ENCODE peak calls at places on chromosomes 11 and 22, in five cellular contexts. W, Z, S, R and O are unnamed samples.

GRCh38 chr11:117903505-117904382 is 25.5 kb downstream of the TMPRSS13 start:
- DNase-seq in W (no peak), Z (no peak), S (no peak), R (no peak), O (no peak)

GRCh38 chr22:38861170-38861874 is 10.7 kb downstream of the CBX6 start:
- DNase-seq in W (no peak), Z (no peak), S (no peak), R (no peak), O (no peak)

GRCh38 chr11:57735655-57736298 is 5.5 kb upstream of the SELENOH start:
- DNase-seq in W (no peak), Z (no peak), S (no peak), R (no peak), O (no peak)

GRCh38 chr22:49979587-49980264 is 19.2 kb downstream of the PIM3 start:
- DNase-seq in W (no peak), Z (no peak), S (no peak), R (no peak), O (no peak)

GRCh38 chr22:16601437-16602223 is 9.0 kb upstream of the CCT8L2 start:
- DNase-seq in W (peak), Z (no peak), S (no peak), R (no peak), O (no peak)

GRCh38 chr11:17077240-17077519 is 287 bp downstream of the RPS13 start:
- DNase-seq in W (no peak), Z (no peak), S (no peak), R (no peak), O (no peak)

GRCh38 chr22:50308597-50308935 is 1.1 kb upstream of the PLXNB2 start:
- DNase-seq in W (peak), Z (no peak), S (peak), R (no peak), O (no peak)

GRCh38 chr11:48012051-48012391 is 31.7 kb downstream of the PTPRJ start:
- DNase-seq in W (no peak), Z (no peak), S (no peak), R (no peak), O (no peak)

GRCh38 chr22:44576311-44577260 is 78.6 kb upstream of the RTL6 start:
- DNase-seq in W (no peak), Z (no peak), S (no peak), R (no peak), O (no peak)

GRCh38 chr11:102712140-102712539 is 6.6 kb upstream of the MMP27 start:
- DNase-seq in W (no peak), Z (no peak), S (no peak), R (no peak), O (no peak)

GRCh38 chr11:31237819-31238771 is 131.4 kb downstream of the DCDC1 start:
- DNase-seq in W (no peak), Z (no peak), S (no peak), R (no peak), O (no peak)

GRCh38 chr22:50186789-50187523 is 1.2 kb downstream of the TRABD start:
- DNase-seq in W (no peak), Z (no peak), S (peak), R (no peak), O (no peak)

GRCh38 chr11:111776398-111777093 is 10.4 kb upstream of the PPP2R1B start:
- DNase-seq in W (no peak), Z (no peak), S (peak), R (no peak), O (peak)

GRCh38 chr11:106281455-106282173 is 204.2 kb downstream of the AASDHPPT start:
- DNase-seq in W (no peak), Z (no peak), S (no peak), R (peak), O (no peak)

GRCh38 chr11:6636480-6636879 is 17.3 kb upstream of the TPP1 start:
- DNase-seq in W (no peak), Z (no peak), S (no peak), R (no peak), O (no peak)

GRCh38 chr11:7965386-7965785 is at the start of gene NLRP10:
- DNase-seq in W (no peak), Z (no peak), S (no peak), R (no peak), O (no peak)

GRCh38 chr11:130209128-130209932 is 49.7 kb downstream of the ST14 start:
- DNase-seq in W (no peak), Z (no peak), S (no peak), R (no peak), O (no peak)

GRCh38 chr11:130055637-130056036 is 14.1 kb upstream of the APLP2 start:
- DNase-seq in W (no peak), Z (no peak), S (no peak), R (no peak), O (no peak)

GRCh38 chr11:111871693-111872161 is 346 bp upstream of the ALG9 start:
- DNase-seq in W (no peak), Z (no peak), S (peak), R (no peak), O (no peak)

GRCh38 chr11:38766796-38767195 is 2168.8 kb upstream of the RAG2 start:
- DNase-seq in W (no peak), Z (no peak), S (no peak), R (no peak), O (no peak)

GRCh38 chr11:26088391-26088790 is 243.5 kb upstream of the ANO3 start:
- DNase-seq in W (no peak), Z (no peak), S (no peak), R (no peak), O (no peak)

GRCh38 chr11:3044004-3044403 is 13.2 kb downstream of the CARS1 start:
- DNase-seq in W (no peak), Z (no peak), S (no peak), R (no peak), O (no peak)

GRCh38 chr11:65432133-65432650 is 9.6 kb downstream of the NEAT1 start:
- DNase-seq in W (no peak), Z (no peak), S (no peak), R (no peak), O (no peak)

GRCh38 chr11:65429069-65429681 is 6.6 kb downstream of the NEAT1 start:
- DNase-seq in W (peak), Z (no peak), S (peak), R (no peak), O (no peak)

GRCh38 chr11:65431452-65432132 is 9.0 kb downstream of the NEAT1 start:
- DNase-seq in W (peak), Z (no peak), S (peak), R (no peak), O (no peak)

GRCh38 chr11:65429724-65430405 is 7.3 kb downstream of the NEAT1 start:
- DNase-seq in W (peak), Z (no peak), S (peak), R (no peak), O (no peak)

DNA sequence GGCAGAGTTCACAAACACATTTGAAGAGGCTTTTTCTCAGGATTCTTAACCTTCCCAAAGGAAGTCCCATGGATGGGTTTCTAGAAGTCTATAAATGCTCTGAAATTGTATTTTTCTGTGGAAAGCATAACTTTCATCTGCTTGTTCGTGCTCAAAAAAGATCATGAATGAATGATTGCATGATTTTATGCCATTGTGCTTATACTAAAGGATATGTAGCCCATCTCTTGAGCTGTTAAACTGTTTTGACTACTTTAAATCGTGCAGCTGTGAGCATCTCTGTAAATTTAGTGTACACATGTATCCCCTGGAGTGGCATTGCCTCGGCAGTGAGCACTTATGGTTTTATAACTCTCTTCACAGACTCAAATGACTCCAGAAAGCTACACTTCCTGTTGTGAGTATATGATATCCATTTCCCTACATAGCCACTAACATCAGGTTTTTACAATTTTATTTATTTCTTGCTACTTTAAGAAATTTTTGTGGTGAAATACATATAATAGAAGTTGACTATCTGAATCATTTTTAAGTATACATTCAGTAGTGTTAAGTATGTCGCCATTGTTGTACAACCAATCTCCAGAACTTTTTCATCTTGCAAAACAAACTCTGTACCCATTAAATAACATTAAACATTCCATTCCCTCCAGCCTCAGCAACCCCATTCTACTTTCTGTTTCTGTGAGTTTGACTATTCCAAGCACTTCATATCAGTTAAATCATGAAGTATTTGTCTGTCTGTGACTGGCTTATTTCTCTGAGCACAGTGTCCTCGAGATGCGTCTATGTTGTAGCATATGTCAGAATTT is 8.0 kb downstream of the NEAT1 start:
- DNase-seq in W (peak), Z (no peak), S (no peak), R (no peak), O (no peak)
- H3K4me3 ChIP-seq in W (no peak), Z (peak), S (peak), R (no peak), O (peak)

DNA sequence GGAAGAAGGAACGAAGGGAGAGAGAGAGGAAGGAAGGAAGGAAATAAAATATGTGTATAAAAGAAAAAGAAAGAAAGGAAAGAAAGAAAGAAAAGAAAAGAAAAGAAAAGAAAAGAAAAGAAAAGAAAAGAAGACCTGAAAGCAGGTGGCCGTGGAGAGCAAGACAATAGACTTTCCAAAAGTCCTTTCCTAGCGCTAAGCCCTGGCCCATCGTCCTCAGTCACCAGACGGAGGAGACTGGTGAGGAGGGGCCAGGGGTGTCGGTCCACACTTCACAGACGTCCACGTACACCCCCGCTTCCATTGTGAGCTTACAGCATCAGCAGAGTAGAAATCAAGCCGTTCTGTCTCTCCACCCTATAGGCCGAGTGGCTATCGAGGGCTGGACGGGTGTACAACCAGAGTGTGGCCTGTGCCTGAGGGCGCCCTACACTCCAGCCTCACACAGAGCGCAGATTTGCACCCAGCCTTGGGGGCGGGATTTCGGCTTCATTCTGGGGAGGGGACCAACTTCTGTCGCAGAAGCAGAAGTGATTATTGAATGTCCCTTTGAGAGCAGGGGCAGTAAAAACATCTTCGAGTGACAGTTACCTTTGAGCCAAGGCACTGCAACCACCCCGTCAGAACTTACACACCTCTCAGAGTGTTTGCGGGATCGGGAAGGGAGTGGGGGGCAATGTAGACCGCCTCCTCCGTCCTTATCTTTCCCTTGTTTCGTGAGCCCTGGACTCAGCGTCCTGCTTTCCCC is 2.0 kb upstream of the BSX start:
- DNase-seq in W (no peak), Z (no peak), S (no peak), R (no peak), O (no peak)
- H3K4me3 ChIP-seq in W (peak), Z (peak), S (no peak), R (no peak), O (no peak)

DNA sequence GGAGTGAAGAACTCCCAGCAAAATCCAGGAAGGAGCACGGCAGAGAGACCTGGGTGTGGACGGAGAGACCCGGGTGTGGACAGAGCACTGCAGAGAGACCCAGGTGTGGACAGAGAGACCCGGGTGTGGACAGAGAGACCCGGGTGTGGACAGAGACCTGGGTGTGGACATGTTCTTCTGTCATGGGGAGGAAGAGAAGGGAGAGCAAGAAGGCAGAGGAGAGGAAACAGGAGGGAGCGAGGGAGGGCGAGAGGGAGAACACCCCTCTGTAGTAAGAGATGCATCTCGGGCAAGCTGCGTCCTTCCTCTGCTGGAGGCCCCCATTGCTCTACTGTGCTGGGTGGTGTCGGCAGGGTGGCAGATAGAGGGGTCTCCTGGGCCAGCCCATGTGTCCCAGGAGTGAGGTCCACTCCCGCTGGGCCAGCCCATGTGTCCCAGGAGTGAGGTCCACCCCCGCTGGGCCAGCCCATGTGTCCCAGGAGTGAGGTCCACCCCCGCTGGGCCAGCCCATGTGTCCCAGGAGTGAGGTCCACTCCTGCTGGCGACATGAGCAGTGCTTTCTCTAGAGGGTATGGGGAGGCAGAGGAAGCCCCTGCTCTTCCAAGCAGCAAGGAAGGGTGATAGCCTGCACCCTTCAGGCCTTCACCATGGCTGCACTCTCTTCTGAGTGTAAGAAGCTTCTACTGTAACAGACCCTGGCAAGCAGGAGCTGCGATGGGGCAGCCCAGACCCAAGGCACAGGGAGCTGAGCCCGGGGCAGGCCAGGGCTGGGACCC is 934.2 kb downstream of the BRD1 start:
- DNase-seq in W (no peak), Z (no peak), S (no peak), R (no peak), O (no peak)
- H3K4me3 ChIP-seq in W (no peak), Z (no peak), S (no peak), R (no peak), O (no peak)

GRCh38 chr11:12673924-12674570 is at the start of gene TEAD1:
- DNase-seq in W (peak), Z (no peak), S (peak), R (peak), O (peak)
- H3K4me3 ChIP-seq in W (peak), Z (peak), S (peak), R (peak), O (peak)

GRCh38 chr11:60797846-60798630 is 12.9 kb downstream of the MS4A10 start:
- DNase-seq in W (no peak), Z (no peak), S (no peak), R (no peak), O (no peak)

GRCh38 chr11:60798631-60799030 is 13.5 kb downstream of the MS4A10 start:
- DNase-seq in W (no peak), Z (no peak), S (no peak), R (no peak), O (no peak)

GRCh38 chr11:60803273-60803936 is 18.3 kb downstream of the MS4A10 start:
- DNase-seq in W (no peak), Z (no peak), S (no peak), R (no peak), O (no peak)

GRCh38 chr11:60795291-60795690 is 10.2 kb downstream of the MS4A10 start:
- DNase-seq in W (no peak), Z (no peak), S (no peak), R (no peak), O (no peak)

DNA sequence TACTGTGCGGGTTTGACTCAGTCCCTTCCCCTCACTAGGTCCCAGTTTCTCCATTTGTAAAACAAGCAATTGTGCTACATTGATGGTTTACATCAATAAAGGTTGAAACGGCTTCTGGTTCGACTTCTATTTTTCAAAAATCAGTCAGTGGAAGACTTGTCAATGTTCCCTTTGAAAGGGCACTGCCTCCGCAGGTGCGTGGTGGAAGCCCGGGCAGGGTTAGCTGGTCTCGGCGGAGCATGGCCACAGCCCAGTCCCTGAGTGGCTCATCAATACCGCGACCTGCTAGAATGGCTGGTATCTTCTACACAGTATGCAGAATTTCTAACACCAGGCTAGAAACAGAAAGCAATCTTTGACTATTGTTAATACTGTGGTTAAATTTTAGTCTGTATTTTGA is 16.1 kb downstream of the MS4A10 start:
- DNase-seq in W (no peak), Z (no peak), S (no peak), R (no peak), O (no peak)
- H3K4me3 ChIP-seq in W (no peak), Z (no peak), S (no peak), R (no peak), O (no peak)